ENCODE peak calls at places on chromosome 17, in eight cellular contexts. V is mammary epithelial cell; L is fibroblast of lung; C is fibroblast of pulmonary artery; H is nephron progenitor cell; K is CD4-positive, alpha-beta T cell; Y is stomach; G is HFF-Myc. T is an unnamed sample.
A peak's percentile ranks its signal among the peaks of the same experiment; 100 is the strongest.

GRCh38 chr17:8189041-8189710 is 804 bp downstream of the BORCS6 start:
- DNase-seq in L (peak; percentile 10), C (no peak), G (no peak), Y (peak; percentile 43), K (no peak), H (no peak), V (no peak), T (peak; percentile 9)

GRCh38 chr17:3956558-3956957 is 7.7 kb downstream of the ATP2A3 start:
- DNase-seq in V (no peak), L (no peak), Y (no peak), K (no peak), C (no peak), H (no peak), G (no peak), T (no peak)

GRCh38 chr17:71760062-71760720 is 360.6 kb upstream of the SOX9 start:
- DNase-seq in Y (no peak), H (no peak), V (peak; percentile 67), K (no peak), G (no peak), C (no peak), L (peak; percentile 57), T (peak; percentile 42)

GRCh38 chr17:81341347-81342061 is 46.4 kb upstream of the SLC38A10 start:
- DNase-seq in G (no peak), K (no peak), C (no peak), Y (no peak), V (no peak), H (no peak), L (no peak), T (no peak)

GRCh38 chr17:64498308-64499203 is 1.7 kb upstream of the POLG2 start:
- DNase-seq in V (peak; percentile 49), Y (no peak), C (no peak), L (no peak), G (no peak), K (no peak), H (no peak), T (no peak)

GRCh38 chr17:50667259-50668024 is 32.8 kb downstream of the ABCC3 start:
- DNase-seq in C (no peak), K (no peak), V (no peak), Y (no peak), H (no peak), G (no peak), L (no peak), T (no peak)

GRCh38 chr17:31310260-31310659 is 3.6 kb downstream of the EVI2B start:
- DNase-seq in L (no peak), V (no peak), Y (no peak), K (peak; percentile 51), H (no peak), G (no peak), C (no peak), T (no peak)

GRCh38 chr17:76444518-76445311 is 8.2 kb downstream of the UBE2O start:
- DNase-seq in Y (no peak), V (peak; percentile 27), C (peak; percentile 36), H (no peak), G (no peak), K (no peak), L (no peak), T (no peak)

GRCh38 chr17:15649861-15650391 is 30.4 kb upstream of the FBXW10B start:
- DNase-seq in C (peak; percentile 49), V (peak; percentile 65), L (peak; percentile 56), K (no peak), H (no peak), G (no peak), Y (peak; percentile 78), T (peak; percentile 90)

GRCh38 chr17:15652960-15653359 is 31.2 kb downstream of the TRIM16 start:
- DNase-seq in G (no peak), H (no peak), V (no peak), L (no peak), C (no peak), Y (no peak), K (no peak), T (no peak)

GRCh38 chr17:15648384-15648783 is 28.9 kb upstream of the FBXW10B start:
- DNase-seq in H (no peak), Y (no peak), V (no peak), L (no peak), G (no peak), C (no peak), K (no peak), T (peak; percentile 27)

GRCh38 chr17:15651583-15652110 is 32.1 kb upstream of the FBXW10B start:
- DNase-seq in L (peak; percentile 99), C (peak; percentile 98), G (peak; percentile 99), K (no peak), Y (peak; percentile 91), H (peak; percentile 35), V (peak; percentile 99), T (peak; percentile 99)

DNA sequence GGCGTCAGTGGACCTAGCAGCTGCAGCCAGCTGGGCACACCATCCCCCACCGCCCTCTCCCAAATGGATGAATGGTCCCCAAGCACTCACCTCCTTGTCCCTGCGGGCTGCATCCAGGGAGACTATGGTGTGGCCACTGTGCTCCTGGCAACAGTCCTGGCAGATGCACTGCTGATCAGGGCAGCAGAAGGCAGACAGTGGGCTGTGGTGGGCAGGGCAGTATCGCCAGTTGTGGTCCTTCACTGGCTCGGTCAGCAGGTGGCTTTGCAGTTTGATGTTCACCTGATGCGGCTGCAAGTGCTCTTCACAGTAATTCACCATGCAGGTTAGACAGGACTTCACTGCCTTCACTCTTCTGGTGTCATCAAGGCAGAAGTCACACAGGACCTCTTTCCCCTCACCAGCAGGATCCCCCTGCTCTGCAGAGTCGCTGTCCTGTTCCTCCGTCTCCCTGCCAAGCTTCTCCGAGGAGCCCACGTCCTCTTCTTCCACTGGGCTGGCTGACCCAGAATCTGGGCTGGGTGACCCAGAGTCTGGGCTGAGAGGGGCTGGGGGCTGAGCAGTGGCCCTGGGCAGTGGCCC is 31.6 kb upstream of the FBXW10B start:
- DNase-seq in K (no peak), H (no peak), V (no peak), L (no peak), C (no peak), G (no peak), Y (no peak), T (no peak)
- TF ChIP-seq CTCF in K (no peak), H (no peak), V (peak; percentile 17), L (no peak), C (no peak), G (no peak), Y (no peak), T (no peak)

GRCh38 chr17:17708816-17709215 is 27.6 kb downstream of the RAI1 start:
- DNase-seq in C (no peak), V (no peak), Y (no peak), L (no peak), K (no peak), G (no peak), H (no peak), T (no peak)

GRCh38 chr17:17704931-17705330 is 23.7 kb downstream of the RAI1 start:
- DNase-seq in L (no peak), V (no peak), C (no peak), H (no peak), G (no peak), K (no peak), Y (no peak), T (no peak)

GRCh38 chr17:17708301-17708700 is 27.0 kb downstream of the RAI1 start:
- DNase-seq in G (no peak), Y (no peak), V (no peak), C (no peak), L (no peak), H (no peak), K (no peak), T (no peak)

GRCh38 chr17:17703608-17703919 is 22.3 kb downstream of the RAI1 start:
- DNase-seq in K (no peak), G (no peak), V (no peak), L (no peak), Y (no peak), C (no peak), H (no peak), T (no peak)

DNA sequence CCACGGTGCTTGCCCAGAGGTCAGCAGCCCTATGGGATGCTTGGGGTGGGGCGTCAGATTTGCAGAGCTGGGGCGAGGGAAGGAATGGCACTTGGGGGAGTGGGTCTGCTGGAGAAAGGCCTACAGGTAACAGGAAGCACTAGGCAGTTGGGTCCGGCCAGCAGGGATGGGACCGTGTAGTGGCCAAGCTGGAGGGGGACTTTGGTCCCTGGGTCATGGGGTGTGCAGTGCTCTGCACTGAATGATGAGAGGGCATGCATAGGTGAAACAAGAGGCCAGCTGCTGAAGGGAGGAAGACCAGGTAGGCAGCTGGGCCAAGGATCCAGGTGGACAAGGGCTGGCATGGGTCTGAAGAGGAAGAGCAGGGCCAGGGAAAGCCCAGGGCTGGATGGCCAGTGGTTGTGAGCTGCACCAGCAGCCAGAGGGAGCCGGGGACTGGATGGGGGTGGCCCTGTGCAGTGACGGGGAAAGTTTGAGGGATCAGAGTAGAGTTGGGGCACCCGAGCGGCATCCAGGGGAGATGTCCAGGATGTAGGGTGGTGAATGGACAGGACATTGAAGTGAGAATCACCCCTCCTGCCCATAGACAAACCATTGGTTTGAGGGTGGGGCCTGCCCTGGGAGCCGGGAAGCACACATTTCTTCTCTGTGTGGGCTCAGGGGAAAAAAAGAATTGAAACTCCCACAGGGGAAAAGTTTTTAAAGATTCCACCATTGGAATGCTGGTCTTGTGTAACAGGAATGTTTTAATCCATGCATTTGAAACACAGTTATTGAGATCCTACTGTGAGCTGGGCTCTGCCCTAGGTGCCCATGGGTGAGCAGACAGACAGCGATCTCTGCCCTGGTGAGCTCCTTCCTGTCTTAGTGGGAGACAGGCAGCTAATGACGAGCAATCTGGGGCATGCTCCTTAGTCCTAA is 25.1 kb downstream of the RAI1 start:
- DNase-seq in C (no peak), K (no peak), L (no peak), H (no peak), G (no peak), Y (no peak), V (no peak), T (no peak)
- TF ChIP-seq CTCF in C (no peak), K (no peak), L (no peak), H (no peak), G (no peak), Y (no peak), V (no peak), T (no peak)

GRCh38 chr17:45828171-45829133 is 16.2 kb upstream of the SPPL2C start:
- DNase-seq in L (no peak), K (no peak), Y (no peak), V (no peak), H (no peak), C (no peak), G (no peak), T (peak; percentile 30)
- TF ChIP-seq CTCF in L (no peak), K (no peak), Y (no peak), V (no peak), H (no peak), C (no peak), G (no peak), T (no peak)

DNA sequence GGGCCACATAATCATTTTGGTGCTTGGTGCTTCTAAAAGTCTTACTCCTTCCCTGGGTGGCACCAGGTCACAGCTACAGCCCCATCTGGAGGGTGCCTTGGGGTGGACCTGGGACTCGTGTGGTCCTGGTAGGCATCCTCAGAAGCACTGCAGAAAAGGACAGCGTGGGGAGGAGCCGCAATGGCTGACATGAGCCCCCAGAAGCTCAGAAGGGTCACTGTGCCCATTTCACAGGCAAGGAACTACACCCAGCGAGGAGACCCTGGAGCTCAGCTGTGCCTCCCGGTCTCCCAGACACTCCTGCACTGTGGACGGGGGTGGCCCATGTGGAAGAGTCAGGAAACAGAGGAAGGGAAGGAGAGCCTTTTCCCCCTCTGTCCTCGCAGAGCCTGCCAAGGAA is 26.4 kb downstream of the C17orf100 start:
- DNase-seq in G (no peak), L (no peak), Y (no peak), C (no peak), H (no peak), V (no peak), K (no peak), T (no peak)
- TF ChIP-seq CTCF in G (no peak), L (no peak), Y (no peak), C (no peak), H (no peak), V (no peak), K (no peak), T (no peak)

GRCh38 chr17:63442549-63443035 is 3.5 kb downstream of the CYB561 start:
- DNase-seq in Y (no peak), G (no peak), K (no peak), V (no peak), L (no peak), C (no peak), H (peak; percentile 41), T (no peak)
- TF ChIP-seq CTCF in Y (no peak), G (peak; percentile 19), K (no peak), V (peak; percentile 2), L (no peak), C (peak; percentile 26), H (peak; percentile 22), T (no peak)